ENCODE peak calls at places on chromosomes 13 and 19, in ten cellular contexts. R is progenitor cell of endocrine pancreas; A is small intestine; K is memory B cell; L is NAMALWA; B is activated T-cell treated with anti-CD3 and anti-CD28 coated beads for 1 hour; V is stimulated activated CD8-positive, alpha-beta memory T cell treated with anti-CD3 and anti-CD28 coated beads, Interleukin-12 subunit alpha, Interleukin-12 subunit beta, amount 100 ng/mL, for 4 hours; O is heart right ventricle; Y is activated CD4-positive, alpha-beta T cell treated with anti-CD3 and anti-CD28 coated beads, Interleukin-2, amount 50 U/mL, for 24 hours; S is SIG-M5. M is an unnamed sample.

GRCh38 chr13:20702945-20703784 is at the start of gene IL17D:
- DNase-seq in R (peak; percentile 33), A (peak; percentile 33), K (peak; percentile 40), L (peak; percentile 55), B (peak; percentile 14), V (peak; percentile 30), O (no peak), Y (no peak), S (no peak), M (peak; percentile 24)

GRCh38 chr13:113624235-113624587 is 33.8 kb downstream of the ATP4B start:
- DNase-seq in R (no peak), A (no peak), K (no peak), L (no peak), B (no peak), V (no peak), O (no peak), Y (no peak), S (no peak), M (no peak)

GRCh38 chr13:109275848-109276247 is 510.5 kb downstream of the IRS2 start:
- DNase-seq in R (no peak), A (peak; percentile 14), K (no peak), L (no peak), B (no peak), V (no peak), O (no peak), Y (no peak), S (no peak), M (no peak)

GRCh38 chr13:80029170-80029569 is 311.8 kb downstream of the SPRY2 start:
- DNase-seq in R (no peak), A (peak; percentile 17), K (no peak), L (no peak), B (no peak), V (no peak), O (no peak), Y (no peak), S (no peak), M (no peak)

GRCh38 chr13:66532146-66532545 is 698.0 kb downstream of the PCDH9 start:
- DNase-seq in R (no peak), A (no peak), K (no peak), L (no peak), B (no peak), V (no peak), O (no peak), Y (no peak), S (no peak), M (no peak)

GRCh38 chr13:101640797-101641400 is 188.4 kb downstream of the ITGBL1 start:
- DNase-seq in R (no peak), A (no peak), K (no peak), L (no peak), B (no peak), V (no peak), O (no peak), Y (no peak), S (no peak), M (no peak)

GRCh38 chr13:98927954-98928927 is 49.6 kb downstream of the DOCK9 start:
- DNase-seq in R (no peak), A (no peak), K (no peak), L (no peak), B (no peak), V (no peak), O (peak; percentile 74), Y (no peak), S (no peak), M (no peak)

GRCh38 chr13:94112227-94112626 is 367.3 kb downstream of the DCT start:
- DNase-seq in R (no peak), A (peak; percentile 78), K (no peak), L (no peak), B (no peak), V (no peak), O (peak; percentile 6), Y (no peak), S (no peak), M (no peak)

GRCh38 chr19:19120308-19121156 is 17.7 kb downstream of the TMEM161A start:
- DNase-seq in R (peak; percentile 59), A (peak; percentile 70), K (no peak), L (peak; percentile 70), B (no peak), V (no peak), O (no peak), Y (no peak), S (no peak), M (no peak)